ENCODE peak calls at places on chromosome 19, in six cellular contexts. D is fibroblast of lung, I is stomach, T is testis, Q is lung, Y is AG04450. X is an unnamed sample.
A peak's percentile ranks its signal among the peaks of the same experiment; 100 is the strongest.

GRCh38 chr19:32631381-32631780 is 43.6 kb downstream of the ANKRD27 start:
- DNase-seq in Q (no peak), I (no peak), T (no peak), D (no peak), Y (no peak), X (no peak)

GRCh38 chr19:11987405-11988231 is 22.8 kb downstream of the ZNF763 start:
- DNase-seq in D (peak; percentile 93), T (peak; percentile 98), I (peak; percentile 97), Y (peak; percentile 78), Q (peak; percentile 97), X (peak; percentile 96)

GRCh38 chr19:12790628-12791344 is 500 bp upstream of the JUNB start:
- DNase-seq in D (no peak), Y (no peak), I (no peak), Q (no peak), T (no peak), X (no peak)

GRCh38 chr19:49629659-49630058 is 10.3 kb downstream of the RRAS start:
- DNase-seq in Q (no peak), T (no peak), Y (no peak), I (no peak), D (no peak), X (no peak)

GRCh38 chr19:38744298-38744681 is at the start of gene CAPN12:
- DNase-seq in T (no peak), I (no peak), Q (no peak), Y (no peak), D (no peak), X (no peak)

GRCh38 chr19:30003862-30004261 is 61.8 kb downstream of the URI1 start:
- DNase-seq in I (no peak), Q (no peak), Y (no peak), T (no peak), D (no peak), X (no peak)

GRCh38 chr19:38265213-38265861 is 964 bp downstream of the SPINT2 start:
- DNase-seq in D (peak; percentile 33), Y (no peak), I (peak; percentile 63), T (peak; percentile 54), Q (peak; percentile 41), X (no peak)

GRCh38 chr19:37763488-37763887 is 15.9 kb downstream of the ZNF573 start:
- DNase-seq in T (no peak), I (no peak), Y (no peak), Q (no peak), D (peak; percentile 5), X (no peak)

GRCh38 chr19:29963576-29963975 is 21.5 kb downstream of the URI1 start:
- DNase-seq in I (no peak), T (no peak), Y (no peak), D (no peak), Q (no peak), X (no peak)

GRCh38 chr19:2271516-2272103 is 10.4 kb downstream of the PEAK3 start:
- DNase-seq in Y (no peak), Q (peak; percentile 32), T (no peak), D (peak; percentile 87), I (no peak), X (no peak)

GRCh38 chr19:17402982-17403855 is 2.2 kb downstream of the BST2 start:
- DNase-seq in Q (no peak), T (peak; percentile 49), Y (no peak), D (no peak), I (no peak), X (no peak)

GRCh38 chr19:49808762-49809154 is 4.3 kb downstream of the FUZ start:
- DNase-seq in Y (peak; percentile 53), Q (peak; percentile 95), I (peak; percentile 96), T (peak; percentile 97), D (peak; percentile 73), X (peak; percentile 97)

GRCh38 chr19:56707821-56708220 is 36.3 kb upstream of the ZNF835 start:
- DNase-seq in T (no peak), Q (no peak), D (no peak), I (no peak), Y (no peak), X (no peak)

GRCh38 chr19:27971071-27971470 is 1241.9 kb downstream of the UQCRFS1 start:
- DNase-seq in Q (no peak), Y (no peak), D (peak; percentile 88), T (no peak), I (no peak), X (no peak)

GRCh38 chr19:10508036-10508435 is 4.9 kb upstream of the KEAP1 start:
- DNase-seq in I (no peak), T (no peak), D (no peak), Q (no peak), Y (no peak), X (no peak)

GRCh38 chr19:10513223-10513622 is 4.0 kb downstream of the S1PR5 start:
- DNase-seq in T (no peak), D (no peak), Q (no peak), Y (no peak), I (no peak), X (no peak)

GRCh38 chr19:10514211-10515145 is 2.8 kb downstream of the S1PR5 start:
- DNase-seq in D (no peak), I (no peak), Q (no peak), T (no peak), Y (no peak), X (no peak)

GRCh38 chr19:10508707-10509106 is 5.6 kb upstream of the KEAP1 start:
- DNase-seq in I (no peak), Q (no peak), D (no peak), Y (no peak), T (no peak), X (no peak)

DNA sequence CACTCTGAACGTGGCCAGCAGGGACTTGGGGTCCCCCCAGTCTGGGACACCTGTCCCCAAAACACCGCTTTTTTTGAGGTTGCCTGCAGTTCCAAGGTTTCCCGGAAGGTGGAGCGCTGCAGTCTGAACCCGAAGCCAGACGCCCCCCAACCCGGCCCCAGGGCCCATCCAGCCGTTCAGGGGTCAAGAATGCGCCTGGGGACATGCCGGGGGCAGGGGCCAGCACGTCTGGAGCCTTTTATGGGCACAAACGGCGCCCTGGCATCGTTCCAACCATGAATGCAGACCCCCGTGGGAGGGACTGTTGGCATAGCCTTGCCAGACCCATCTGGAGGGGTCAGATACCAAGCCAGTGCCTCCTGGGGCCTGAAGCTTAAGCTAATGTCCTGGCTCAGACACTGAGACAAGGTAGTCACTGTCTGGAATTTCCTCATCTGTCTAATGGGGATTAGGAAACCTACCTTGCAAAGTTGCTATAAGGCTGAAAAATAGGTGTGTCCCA is 6.9 kb downstream of the S1PR5 start:
- DNase-seq in D (no peak), I (no peak), Q (no peak), Y (no peak), T (no peak), X (no peak)
- TF ChIP-seq CTCF in D (peak; percentile 77), I (peak; percentile 63), Q (peak; percentile 11), Y (peak; percentile 76), T (peak; percentile 68), X (peak; percentile 69)

GRCh38 chr19:55213547-55213946 is 4.2 kb upstream of the PTPRH start:
- DNase-seq in D (no peak), Y (no peak), T (no peak), I (no peak), Q (no peak), X (no peak)

GRCh38 chr19:55220525-55220924 is 8.0 kb downstream of the TMEM86B start:
- DNase-seq in I (no peak), Y (no peak), Q (no peak), D (no peak), T (no peak), X (no peak)

GRCh38 chr19:55212447-55212846 is 3.1 kb upstream of the PTPRH start:
- DNase-seq in Y (no peak), D (no peak), T (no peak), I (no peak), Q (no peak), X (no peak)

DNA sequence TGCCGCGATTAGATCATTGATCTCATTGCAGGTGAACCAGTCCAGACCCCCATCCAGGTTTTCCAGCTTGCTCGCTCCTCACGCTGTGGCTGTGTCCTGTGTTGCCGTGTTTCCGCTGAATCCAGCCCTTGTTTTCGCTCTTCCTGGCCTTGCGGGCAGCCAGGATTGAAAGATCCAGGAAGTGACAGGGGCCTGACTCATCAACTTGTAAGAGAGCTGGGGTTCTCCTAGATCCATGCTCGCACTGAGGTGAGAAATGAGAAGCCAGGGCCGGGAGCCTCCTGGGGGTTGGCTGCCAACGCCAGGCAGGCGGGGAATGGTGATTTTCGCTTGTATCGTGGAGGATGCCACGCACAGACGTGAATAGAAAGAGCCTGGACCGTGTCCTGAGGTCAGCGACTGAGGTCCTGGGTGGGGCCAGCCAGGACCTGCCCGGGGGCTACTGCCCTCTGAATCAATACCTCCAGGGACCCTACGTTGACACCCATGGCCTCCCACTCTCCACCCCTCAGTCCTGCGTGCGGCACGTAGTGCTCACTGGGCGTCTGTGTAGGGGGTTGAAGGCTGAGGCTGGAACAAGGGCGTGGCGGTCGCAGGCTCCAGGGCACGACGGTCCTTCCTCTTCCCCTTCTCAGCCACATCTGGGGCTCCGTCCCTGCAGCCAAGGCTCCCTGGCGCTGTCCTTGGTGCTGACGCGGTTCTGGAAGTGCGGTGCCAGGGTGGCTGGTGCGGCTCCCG is 7.3 kb upstream of the PTPRH start:
- DNase-seq in Y (peak; percentile 97), T (peak; percentile 83), Q (peak; percentile 66), I (peak; percentile 72), D (peak; percentile 100), X (peak; percentile 43)
- H3K4me3 ChIP-seq in Y (peak overlapping the region; percentile 62), T (no peak overlapping the region), Q (peak overlapping the region; percentile 41), I (peak overlapping the region; percentile 45), D (peak overlapping the region; percentile 64), X (no peak overlapping the region)

GRCh38 chr19:1151917-1152601 is 22.0 kb downstream of the SBNO2 start:
- DNase-seq in T (peak; percentile 60), Y (no peak), D (no peak), I (no peak), Q (no peak), X (no peak)

GRCh38 chr19:1149259-1150045 is 24.6 kb downstream of the SBNO2 start:
- DNase-seq in T (no peak), Y (no peak), Q (no peak), D (no peak), I (no peak), X (no peak)

GRCh38 chr19:1150333-1151036 is 23.6 kb downstream of the SBNO2 start:
- DNase-seq in T (no peak), D (no peak), Q (no peak), I (no peak), Y (no peak), X (no peak)

GRCh38 chr19:1153891-1154730 is 20.0 kb downstream of the SBNO2 start:
- DNase-seq in Q (no peak), Y (no peak), I (no peak), T (no peak), D (no peak), X (no peak)

GRCh38 chr19:1151037-1151716 is 22.9 kb downstream of the SBNO2 start:
- DNase-seq in Q (no peak), Y (no peak), D (no peak), T (peak; percentile 66), I (no peak), X (no peak)
- H3K27ac ChIP-seq in Q (peak overlapping the region; percentile 90), Y (no peak overlapping the region), D (peak overlapping the region; percentile 55), T (peak overlapping the region; percentile 39), I (peak overlapping the region; percentile 62), X (peak overlapping the region; percentile 79)

DNA sequence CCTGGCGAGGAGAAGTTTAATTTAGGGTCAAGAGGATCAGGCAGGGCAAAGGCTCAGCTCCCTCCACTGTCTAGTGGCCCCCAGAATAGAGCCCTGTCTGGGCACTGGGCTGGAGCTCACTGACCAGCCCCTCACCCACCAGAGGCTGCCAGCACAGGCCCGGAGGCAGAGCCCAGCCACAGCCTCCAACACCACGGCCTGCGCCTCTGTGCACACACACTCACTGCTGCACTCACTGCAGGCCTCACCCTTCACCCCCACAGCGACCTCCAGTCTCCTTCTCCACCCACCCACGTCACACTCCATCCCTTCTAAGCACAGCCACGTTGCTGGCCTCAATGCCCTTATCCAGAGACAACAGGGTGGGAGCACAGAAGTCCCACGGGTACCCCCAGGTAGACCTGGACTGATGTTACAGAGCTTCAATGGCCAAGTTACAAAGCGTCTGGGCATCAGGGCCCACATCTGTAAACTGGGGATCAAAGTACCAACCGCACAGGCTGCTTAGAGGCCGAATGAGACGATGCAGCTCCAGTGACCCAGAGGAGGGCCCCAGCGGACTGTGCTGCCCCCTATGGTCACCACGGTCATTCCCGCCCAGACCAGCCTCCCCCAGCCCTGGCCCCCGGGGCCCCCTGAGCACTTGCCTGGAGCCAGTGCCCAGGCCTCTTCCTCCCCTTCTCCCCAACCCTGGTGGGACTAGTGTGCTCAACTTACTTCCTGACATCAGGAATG is 4.5 kb upstream of the PRKD2 start:
- DNase-seq in D (no peak), T (no peak), Q (no peak), I (no peak), Y (no peak), X (no peak)
- TF ChIP-seq CTCF in D (no peak), T (no peak), Q (no peak), I (no peak), Y (peak; percentile 27), X (no peak)

X was measured in tibial nerve.